ENCODE peak calls at places on chromosomes 12 and 14, in ten cellular contexts. U is ascending aorta, M is AG04450, K is Panc1, Q is MM.1S, Y is colonic mucosa, N is tibial nerve, A is GM23248, E is sigmoid colon, D is heart right ventricle. J is an unnamed sample.

GRCh38 chr12:2752676-2753371 is 41.9 kb upstream of the FKBP4 start:
- DNase-seq in U (no peak), M (peak; percentile 13), K (no peak), Q (peak; percentile 59), Y (peak; percentile 81), N (peak; percentile 19), A (peak; percentile 73), E (peak; percentile 76), D (peak; percentile 82), J (peak; percentile 75)

GRCh38 chr14:91138511-91139359 is 24.9 kb downstream of the DGLUCY start:
- DNase-seq in U (no peak), M (no peak), K (no peak), Q (peak; percentile 7), Y (peak; percentile 40), N (no peak), A (peak; percentile 48), E (no peak), D (no peak), J (no peak)

GRCh38 chr14:37844614-37845013 is 249.2 kb downstream of the TTC6 start:
- DNase-seq in U (no peak), M (no peak), K (no peak), Q (no peak), Y (no peak), N (no peak), A (no peak), E (no peak), D (no peak), J (no peak)

GRCh38 chr14:29937116-29937515 is 9.5 kb upstream of the PRKD1 start:
- DNase-seq in U (no peak), M (no peak), K (no peak), Q (no peak), Y (no peak), N (no peak), A (peak; percentile 68), E (no peak), D (no peak), J (no peak)

GRCh38 chr14:33343016-33343415 is 404.3 kb downstream of the NPAS3 start:
- DNase-seq in U (no peak), M (no peak), K (no peak), Q (no peak), Y (no peak), N (no peak), A (peak; percentile 38), E (no peak), D (no peak), J (no peak)

GRCh38 chr14:50475460-50475859 is 56.9 kb downstream of the MAP4K5 start:
- DNase-seq in U (no peak), M (no peak), K (peak; percentile 20), Q (no peak), Y (no peak), N (no peak), A (peak; percentile 32), E (no peak), D (no peak), J (no peak)

GRCh38 chr12:93126069-93126474 is 197.0 kb upstream of the EEA1 start:
- DNase-seq in U (no peak), M (no peak), K (no peak), Q (no peak), Y (no peak), N (no peak), A (no peak), E (no peak), D (no peak), J (no peak)

GRCh38 chr14:50254248-50254647 is 22.9 kb upstream of the SOS2 start:
- DNase-seq in U (no peak), M (no peak), K (no peak), Q (no peak), Y (no peak), N (no peak), A (no peak), E (no peak), D (no peak), J (no peak)

GRCh38 chr12:53234236-53234635 is 2.2 kb upstream of the RARG start:
- DNase-seq in U (no peak), M (no peak), K (no peak), Q (no peak), Y (no peak), N (no peak), A (peak; percentile 31), E (no peak), D (no peak), J (no peak)

GRCh38 chr12:118611295-118611694 is 234.9 kb downstream of the SUDS3 start:
- DNase-seq in U (no peak), M (no peak), K (no peak), Q (no peak), Y (no peak), N (no peak), A (no peak), E (peak; percentile 65), D (no peak), J (no peak)

GRCh38 chr12:4579305-4580097 is 17.5 kb downstream of the DYRK4 start:
- DNase-seq in U (no peak), M (no peak), K (peak; percentile 4), Q (no peak), Y (peak; percentile 33), N (no peak), A (peak; percentile 47), E (no peak), D (no peak), J (no peak)

GRCh38 chr14:104749111-104749649 is 3.8 kb upstream of the SIVA1 start:
- DNase-seq in U (peak; percentile 69), M (no peak), K (no peak), Q (no peak), Y (peak; percentile 77), N (peak; percentile 52), A (peak; percentile 82), E (peak; percentile 85), D (no peak), J (no peak)

GRCh38 chr14:34722723-34723545 is 8.5 kb upstream of the CFL2 start:
- DNase-seq in U (no peak), M (no peak), K (no peak), Q (peak; percentile 23), Y (peak; percentile 33), N (peak; percentile 21), A (peak; percentile 75), E (peak; percentile 67), D (peak; percentile 38), J (peak; percentile 22)

GRCh38 chr14:92607702-92608429 is 94.3 kb downstream of the RIN3 start:
- DNase-seq in U (no peak), M (no peak), K (no peak), Q (no peak), Y (no peak), N (no peak), A (peak; percentile 82), E (no peak), D (no peak), J (no peak)

GRCh38 chr14:35553808-35554207 is 19.8 kb downstream of the INSM2 start:
- DNase-seq in U (no peak), M (no peak), K (no peak), Q (no peak), Y (no peak), N (no peak), A (peak; percentile 55), E (no peak), D (no peak), J (no peak)

GRCh38 chr14:21985081-21985480 is 311.5 kb upstream of the OR4E1 start:
- DNase-seq in U (no peak), M (no peak), K (no peak), Q (no peak), Y (no peak), N (no peak), A (peak; percentile 12), E (no peak), D (no peak), J (no peak)

GRCh38 chr12:115661103-115661502 is 616.4 kb downstream of the MED13L start:
- DNase-seq in U (no peak), M (no peak), K (no peak), Q (no peak), Y (no peak), N (no peak), A (peak; percentile 15), E (no peak), D (peak; percentile 32), J (no peak)

DNA sequence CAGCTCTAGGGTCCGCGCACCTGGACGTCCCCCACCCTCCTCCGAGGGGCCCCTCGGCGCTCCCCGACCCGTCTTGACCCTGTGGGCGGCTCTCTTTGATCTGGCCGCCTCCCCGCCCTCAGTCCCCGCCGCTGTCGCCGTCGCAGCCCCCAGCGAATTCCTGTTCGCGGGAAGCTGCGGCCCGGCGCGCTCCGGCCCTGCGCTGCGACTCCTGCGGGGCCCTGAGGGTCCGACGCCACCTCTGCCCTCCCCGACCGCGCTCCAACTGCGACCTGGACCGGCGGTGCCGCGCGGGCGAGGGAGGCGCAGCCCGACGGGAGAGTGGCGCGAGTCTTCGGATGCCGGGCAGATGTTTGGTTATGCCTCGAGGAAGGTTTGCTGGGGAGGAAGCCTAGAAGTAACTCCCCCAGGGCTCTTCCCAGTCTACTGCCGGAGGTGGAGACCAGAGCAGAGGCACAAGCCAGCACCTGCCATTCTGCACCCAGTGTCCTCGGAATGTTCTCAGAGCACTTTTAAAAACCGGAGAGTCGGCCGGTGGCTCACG is 440 bp upstream of the ISM2 start:
- DNase-seq in U (no peak), M (no peak), K (no peak), Q (no peak), Y (no peak), N (no peak), A (peak; percentile 32), E (peak; percentile 35), D (no peak), J (no peak)
- H3K27ac ChIP-seq in U (no peak overlapping the region), M (no peak overlapping the region), K (no peak overlapping the region), Q (no peak overlapping the region), Y (no peak overlapping the region), N (no peak overlapping the region), A (no peak overlapping the region), E (no peak overlapping the region), D (no peak overlapping the region), J (no peak overlapping the region)

GRCh38 chr12:124385219-124385969 is 90.5 kb downstream of the RFLNA start:
- DNase-seq in U (no peak), M (peak; percentile 61), K (no peak), Q (no peak), Y (no peak), N (no peak), A (peak; percentile 92), E (no peak), D (no peak), J (no peak)
- H3K4me3 ChIP-seq in U (peak overlapping the region; percentile 1), M (peak overlapping the region; percentile 13), K (peak overlapping the region; percentile 86), Q (no peak overlapping the region), Y (no peak overlapping the region), N (peak overlapping the region; percentile 59), A (peak overlapping the region; percentile 95), E (no peak overlapping the region), D (peak overlapping the region; percentile 70), J (no peak overlapping the region)

GRCh38 chr12:80432061-80432460 is 12.0 kb upstream of the PTPRQ start:
- DNase-seq in U (no peak), M (no peak), K (no peak), Q (no peak), Y (no peak), N (no peak), A (no peak), E (no peak), D (no peak), J (no peak)
- H3K27ac ChIP-seq in U (no peak overlapping the region), M (no peak overlapping the region), K (no peak overlapping the region), Q (no peak overlapping the region), Y (no peak overlapping the region), N (no peak overlapping the region), A (no peak overlapping the region), E (no peak overlapping the region), D (no peak overlapping the region), J (no peak overlapping the region)

GRCh38 chr12:25950329-25951115 is 8.0 kb upstream of the RASSF8 start:
- DNase-seq in U (no peak), M (no peak), K (no peak), Q (no peak), Y (no peak), N (no peak), A (peak; percentile 73), E (no peak), D (no peak), J (no peak)
- H3K4me3 ChIP-seq in U (no peak overlapping the region), M (no peak overlapping the region), K (no peak overlapping the region), Q (no peak overlapping the region), Y (no peak overlapping the region), N (no peak overlapping the region), A (no peak overlapping the region), E (no peak overlapping the region), D (no peak overlapping the region), J (no peak overlapping the region)